ENCODE peak calls at places on chromosomes 16 and 17, in four cellular contexts. K is GM23248, P is neural progenitor cell, T is HCT116. I is an unnamed sample.

GRCh38 chr16:2786061-2786825 is 1.1 kb downstream of the PRSS33 start:
- DNase-seq in T (no peak), P (no peak), K (no peak), I (no peak)

GRCh38 chr17:40122944-40123810 is 1.4 kb downstream of the MSL1 start:
- DNase-seq in T (no peak), P (peak), K (peak), I (no peak)

GRCh38 chr17:72556944-72557826 is 436.4 kb downstream of the SOX9 start:
- DNase-seq in P (peak), T (peak), K (peak), I (no peak)

GRCh38 chr16:64196444-64196843 is 925.4 kb downstream of the CDH11 start:
- DNase-seq in T (no peak), P (no peak), K (peak), I (no peak)

GRCh38 chr16:57061084-57061905 is 31.1 kb upstream of the CPNE2 start:
- DNase-seq in K (peak), P (no peak), T (no peak), I (no peak)

GRCh38 chr16:64206877-64207276 is 915.0 kb downstream of the CDH11 start:
- DNase-seq in T (no peak), P (peak), K (no peak), I (peak)

GRCh38 chr17:77319211-77320031 is 178.7 kb downstream of the SEC14L1 start:
- DNase-seq in K (peak), T (peak), P (peak), I (no peak)

GRCh38 chr16:56269824-56270684 is 78.8 kb downstream of the GNAO1 start:
- DNase-seq in T (no peak), K (peak), P (peak), I (no peak)

GRCh38 chr16:4538067-4538385 is 547 bp downstream of the CDIP1 start:
- DNase-seq in K (peak), P (no peak), T (no peak), I (no peak)

GRCh38 chr17:31508310-31509094 is 117.0 kb downstream of the RAB11FIP4 start:
- DNase-seq in K (peak), P (peak), T (no peak), I (no peak)

GRCh38 chr17:1626333-1626732 is 2.3 kb downstream of the SLC43A2 start:
- DNase-seq in T (no peak), P (peak), K (no peak), I (no peak)
- H3K9ac ChIP-seq in T (no peak), P (no peak), K (no peak), I (no peak)

GRCh38 chr17:7179317-7180254 is at the start of gene ASGR1:
- DNase-seq in P (no peak), K (no peak), T (no peak), I (no peak)
- H3K9ac ChIP-seq in P (no peak), K (no peak), T (peak), I (peak)

GRCh38 chr17:81345211-81346089 is 49.8 kb upstream of the BAHCC1 start:
- DNase-seq in K (peak), P (peak), T (no peak), I (no peak)

GRCh38 chr17:81341347-81342061 is 46.4 kb upstream of the SLC38A10 start:
- DNase-seq in T (no peak), P (peak), K (peak), I (no peak)

GRCh38 chr17:81342062-81342699 is 47.1 kb upstream of the SLC38A10 start:
- DNase-seq in P (no peak), T (no peak), K (peak), I (no peak)

GRCh38 chr17:81340606-81341346 is 45.7 kb upstream of the SLC38A10 start:
- DNase-seq in T (no peak), P (no peak), K (peak), I (no peak)

GRCh38 chr17:81342700-81343070 is 47.6 kb upstream of the SLC38A10 start:
- DNase-seq in K (peak), T (no peak), P (peak), I (no peak)
- H3K9ac ChIP-seq in K (peak), T (no peak), P (peak), I (peak)

DNA sequence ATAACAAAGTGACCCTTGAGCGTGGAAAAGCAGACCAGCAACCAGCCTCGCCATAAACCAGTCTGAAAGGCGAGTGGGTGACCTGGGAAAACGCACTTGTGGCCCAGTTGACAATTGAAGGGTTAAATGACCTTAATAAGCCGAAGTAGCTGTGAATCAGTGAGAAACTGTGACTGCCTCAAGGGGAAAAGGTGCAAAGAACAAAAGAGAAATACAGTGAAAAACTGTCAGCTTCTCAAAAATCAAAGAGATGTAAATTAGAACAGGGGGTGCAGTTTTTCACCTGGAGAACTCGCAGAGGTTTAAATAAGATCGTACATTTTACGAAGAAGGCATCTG is 124.1 kb downstream of the CMIP start:
- DNase-seq in K (no peak), P (no peak), T (no peak), I (no peak)
- H3K9ac ChIP-seq in K (peak), P (no peak), T (peak), I (no peak)

GRCh38 chr16:13958438-13958837 is 38.5 kb downstream of the ERCC4 start:
- DNase-seq in T (no peak), K (no peak), P (no peak), I (no peak)

GRCh38 chr16:13959626-13960025 is 39.7 kb downstream of the ERCC4 start:
- DNase-seq in T (no peak), K (no peak), P (no peak), I (no peak)

GRCh38 chr16:13956635-13957196 is 36.8 kb downstream of the ERCC4 start:
- DNase-seq in T (no peak), P (no peak), K (no peak), I (no peak)

GRCh38 chr16:13961099-13961811 is 41.3 kb downstream of the ERCC4 start:
- DNase-seq in K (peak), T (no peak), P (no peak), I (no peak)

GRCh38 chr16:13957197-13958078 is 37.5 kb downstream of the ERCC4 start:
- DNase-seq in K (peak), P (peak), T (peak), I (peak)
- H3K9ac ChIP-seq in K (peak), P (no peak), T (peak), I (peak)

DNA sequence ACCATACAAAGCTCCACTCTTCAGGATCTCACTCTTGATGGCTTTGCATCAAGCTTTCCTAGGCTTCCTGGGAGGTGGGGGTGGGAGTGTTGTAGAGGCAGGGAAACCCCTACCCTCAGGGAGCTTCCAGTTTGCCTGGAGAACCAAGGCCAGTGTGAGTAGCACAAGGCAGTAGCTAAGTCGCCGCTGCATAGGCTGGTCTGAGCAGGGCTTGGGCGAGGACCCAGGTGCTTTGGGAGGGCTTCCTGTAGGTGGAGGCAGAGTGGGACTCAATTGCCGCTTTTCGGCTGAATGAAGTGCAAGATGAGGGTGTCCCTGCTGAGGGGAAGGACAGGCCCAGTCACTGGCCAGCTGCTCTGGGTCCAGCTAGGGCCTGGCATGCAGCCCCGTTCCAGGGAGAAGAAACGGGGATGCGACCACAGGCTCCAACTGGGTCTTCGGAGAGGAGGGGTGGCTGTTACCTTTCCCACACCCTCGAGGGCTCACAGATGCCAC is 3.9 kb downstream of the CD79B start:
- DNase-seq in T (no peak), K (no peak), P (no peak), I (no peak)
- H3K9ac ChIP-seq in T (no peak), K (no peak), P (no peak), I (no peak)

DNA sequence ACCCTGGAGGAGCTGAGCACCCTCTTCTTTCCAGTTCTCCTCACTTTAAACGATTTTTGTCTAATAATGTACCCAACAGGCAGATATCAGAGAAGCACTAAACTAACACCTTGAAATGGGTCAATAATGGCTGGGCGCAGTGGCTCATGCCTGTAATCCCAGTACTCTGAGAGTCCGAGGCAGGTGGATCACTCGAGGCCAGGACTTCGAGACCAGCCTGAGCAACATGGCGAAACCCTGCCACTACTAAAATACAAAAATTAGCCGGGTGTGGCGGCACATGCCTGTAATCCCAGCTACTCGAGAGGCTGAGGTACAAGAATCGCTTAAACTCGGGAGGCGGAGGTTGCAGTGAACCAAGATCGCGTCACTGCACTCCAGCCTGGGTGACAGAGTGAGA is 57.4 kb downstream of the ZFHX3 start:
- DNase-seq in K (no peak), T (no peak), P (no peak), I (no peak)
- H3K9ac ChIP-seq in K (peak), T (peak), P (no peak), I (no peak)

DNA sequence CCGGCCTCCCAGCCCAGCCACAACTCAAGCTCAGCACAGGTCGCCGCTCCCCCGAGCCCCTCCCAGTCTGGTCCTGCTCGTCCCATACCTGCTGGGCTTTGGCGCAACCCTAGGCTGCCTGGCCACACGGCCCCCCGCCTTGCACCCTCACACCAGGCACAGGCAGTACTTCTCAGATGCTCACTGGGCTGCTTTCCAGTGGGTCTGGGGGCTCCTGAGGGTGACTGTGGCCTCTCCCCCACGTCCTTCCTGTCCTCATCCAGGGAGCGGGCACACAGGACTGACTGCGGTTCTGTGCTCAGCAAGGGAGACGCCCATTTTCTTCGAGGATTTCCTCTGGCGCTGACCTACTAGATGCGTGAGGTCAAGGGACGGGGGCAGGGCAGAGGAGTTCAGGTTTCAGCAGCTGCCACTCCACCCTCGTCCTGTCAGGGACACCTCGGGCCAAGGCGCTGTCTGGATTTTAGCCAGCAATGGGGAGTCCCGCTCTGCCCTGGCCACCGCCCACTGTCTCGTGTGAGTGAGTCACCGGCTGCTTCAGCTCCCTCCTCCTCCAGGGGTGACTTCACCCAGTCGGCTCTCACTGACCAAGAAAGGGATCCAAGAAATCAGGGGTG is 115.8 kb downstream of the NPIPB11 start:
- DNase-seq in T (peak), P (peak), K (peak), I (no peak)
- H3K9ac ChIP-seq in T (peak), P (no peak), K (peak), I (no peak)

DNA sequence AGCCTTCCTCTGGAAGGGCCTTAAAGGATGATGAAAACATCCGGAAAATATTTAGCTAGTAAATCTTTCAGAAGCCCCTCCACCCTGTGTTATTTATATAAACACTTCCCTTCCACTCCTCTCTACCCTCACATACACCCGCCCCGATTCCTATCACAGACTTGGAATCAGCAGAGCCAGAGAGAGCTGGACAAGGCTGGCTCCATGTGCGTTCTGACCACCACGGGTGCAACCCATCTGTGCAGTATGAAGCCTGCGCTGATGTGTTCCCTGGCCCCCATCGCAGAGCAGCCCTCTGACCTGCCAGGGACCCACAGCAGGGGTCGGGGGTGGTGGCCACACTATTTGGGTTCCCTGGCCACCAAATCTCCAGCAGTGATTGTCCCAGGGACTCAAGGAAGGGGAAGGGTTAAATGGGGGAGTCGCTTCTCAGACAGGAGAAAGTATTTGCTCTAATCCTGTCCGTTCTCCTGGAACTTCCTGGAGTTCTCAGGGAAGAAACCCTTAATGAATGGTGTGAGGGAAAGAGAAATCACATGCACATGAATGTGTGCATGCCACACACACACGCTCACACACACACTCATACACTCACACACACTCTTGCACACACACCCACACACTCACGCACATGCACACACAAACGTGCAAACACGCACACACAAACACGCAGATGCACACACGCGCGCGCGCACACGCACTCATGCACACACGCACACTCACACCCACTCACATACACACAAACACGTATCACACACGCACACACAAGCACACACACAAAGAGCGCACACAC is 72.4 kb downstream of the GAS7 start:
- DNase-seq in P (peak), T (no peak), K (peak), I (no peak)
- H3K9ac ChIP-seq in P (no peak), T (no peak), K (peak), I (no peak)

GRCh38 chr17:81068411-81068810 is 33.5 kb downstream of the BAIAP2 start:
- DNase-seq in T (no peak), K (no peak), P (no peak), I (no peak)

GRCh38 chr17:81065500-81065899 is 30.5 kb downstream of the BAIAP2 start:
- DNase-seq in P (no peak), T (no peak), K (no peak), I (no peak)

GRCh38 chr17:81066771-81067315 is 31.9 kb downstream of the BAIAP2 start:
- DNase-seq in P (no peak), T (no peak), K (no peak), I (no peak)

GRCh38 chr17:81066072-81066471 is 31.1 kb downstream of the BAIAP2 start:
- DNase-seq in P (no peak), T (no peak), K (peak), I (no peak)

DNA sequence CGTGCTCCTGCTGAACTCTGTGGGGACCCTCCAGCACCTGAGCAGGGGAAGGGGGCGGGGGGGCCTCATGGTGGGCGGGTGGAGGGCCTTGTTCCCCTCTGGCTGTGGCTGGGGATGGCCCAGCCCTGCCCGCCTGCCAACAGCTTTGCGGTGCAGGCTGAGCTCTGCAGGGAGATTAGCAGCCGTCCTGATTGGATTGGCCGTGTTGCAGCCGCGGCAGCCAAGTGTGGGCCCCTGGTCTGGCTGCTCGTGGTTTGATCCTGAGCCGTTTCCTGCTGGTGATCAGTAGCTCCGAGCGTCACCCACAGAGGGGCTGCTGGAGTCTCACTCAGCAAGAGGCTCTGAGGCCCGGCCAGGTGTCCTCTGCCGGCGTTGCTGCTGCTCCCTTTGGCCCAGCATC is 32.4 kb downstream of the BAIAP2 start:
- DNase-seq in K (no peak), T (no peak), P (peak), I (no peak)
- H3K9ac ChIP-seq in K (no peak), T (no peak), P (no peak), I (no peak)

I was measured in SK-N-MC.